ENCODE peak calls at places on chromosome 9, in four cellular contexts. P is HEK293T, C is GM12878, E is K562. J is an unnamed sample.

GRCh38 chr9:134570151-134570621 is 71.4 kb upstream of the COL5A1 start:
- DNase-seq in P (no peak), C (no peak), E (no peak), J (no peak)

GRCh38 chr9:128787583-128788156 is 617 bp downstream of the TBC1D13 start:
- DNase-seq in P (no peak), C (no peak), E (no peak), J (no peak)

GRCh38 chr9:101242651-101243050 is 142.2 kb downstream of the BAAT start:
- DNase-seq in P (no peak), C (no peak), E (no peak), J (no peak)

GRCh38 chr9:69380301-69380700 is 55.3 kb downstream of the ENTREP1 start:
- DNase-seq in P (no peak), C (no peak), E (no peak), J (no peak)

GRCh38 chr9:133990366-133991210 is 1.5 kb downstream of the VAV2 start:
- DNase-seq in P (peak; percentile 21), C (no peak), E (no peak), J (peak; percentile 93)

GRCh38 chr9:27204578-27204977 is 92.4 kb downstream of the EQTN start:
- DNase-seq in P (no peak), C (no peak), E (no peak), J (no peak)

GRCh38 chr9:14428781-14429230 is 114.9 kb upstream of the NFIB start:
- DNase-seq in P (peak; percentile 47), C (no peak), E (peak; percentile 59), J (peak; percentile 25)

GRCh38 chr9:125262217-125262991 is 778 bp downstream of the GAPVD1 start:
- DNase-seq in P (peak; percentile 38), C (no peak), E (no peak), J (peak; percentile 15)

GRCh38 chr9:120571443-120572257 is 8.3 kb downstream of the CDK5RAP2 start:
- DNase-seq in P (no peak), C (no peak), E (no peak), J (peak; percentile 99)

GRCh38 chr9:113659740-113660139 is 196.2 kb downstream of the RGS3 start:
- DNase-seq in P (no peak), C (no peak), E (no peak), J (no peak)

GRCh38 chr9:113661074-113661473 is 197.5 kb downstream of the RGS3 start:
- DNase-seq in P (no peak), C (no peak), E (no peak), J (no peak)

GRCh38 chr9:113665756-113666155 is 202.2 kb downstream of the RGS3 start:
- DNase-seq in P (no peak), C (no peak), E (no peak), J (no peak)

GRCh38 chr9:113668057-113668456 is 204.5 kb downstream of the RGS3 start:
- DNase-seq in P (no peak), C (no peak), E (no peak), J (no peak)

DNA sequence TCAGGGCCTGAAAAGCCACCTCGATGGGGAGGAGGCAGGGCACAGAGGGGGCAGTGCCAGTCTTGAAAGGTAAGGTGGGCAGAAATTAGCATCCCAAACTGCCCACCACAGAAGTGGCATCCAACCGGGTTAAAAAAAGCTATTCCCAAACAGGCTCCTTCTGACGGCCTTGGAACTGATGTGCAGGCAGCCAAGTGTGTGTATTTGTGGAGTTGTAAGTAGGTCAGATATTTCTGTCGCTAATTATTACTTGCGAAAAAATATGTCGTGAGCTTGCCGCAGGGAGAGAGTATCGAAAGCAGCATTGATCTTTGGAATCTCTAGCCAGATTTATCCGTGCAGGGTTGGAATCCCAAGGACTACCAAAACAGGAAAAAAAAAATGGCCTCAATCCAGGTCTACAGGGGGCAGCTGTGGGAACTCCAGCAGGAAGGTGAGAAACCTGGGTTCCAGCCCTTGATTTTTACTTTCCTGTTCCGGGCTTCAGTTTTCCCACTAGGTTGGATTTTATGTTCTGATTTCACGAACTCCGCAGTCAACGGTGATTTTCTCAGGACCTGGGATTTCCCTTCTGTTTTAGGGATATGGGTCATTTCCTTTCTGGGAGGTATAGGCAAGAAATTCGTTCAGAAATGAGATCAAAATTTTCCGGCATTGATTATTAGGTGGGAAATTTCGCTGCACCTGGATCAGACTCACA is 200.8 kb downstream of the RGS3 start:
- DNase-seq in P (no peak), C (no peak), E (no peak), J (no peak)
- TF ChIP-seq FOXK2 in P (no peak), C (no peak), E (no peak), J (no peak)

GRCh38 chr9:94900222-94901018 is 173.9 kb downstream of the AOPEP start:
- DNase-seq in P (no peak), C (no peak), E (no peak), J (no peak)
- TF ChIP-seq FOXK2 in P (no peak), C (no peak), E (no peak), J (no peak)

DNA sequence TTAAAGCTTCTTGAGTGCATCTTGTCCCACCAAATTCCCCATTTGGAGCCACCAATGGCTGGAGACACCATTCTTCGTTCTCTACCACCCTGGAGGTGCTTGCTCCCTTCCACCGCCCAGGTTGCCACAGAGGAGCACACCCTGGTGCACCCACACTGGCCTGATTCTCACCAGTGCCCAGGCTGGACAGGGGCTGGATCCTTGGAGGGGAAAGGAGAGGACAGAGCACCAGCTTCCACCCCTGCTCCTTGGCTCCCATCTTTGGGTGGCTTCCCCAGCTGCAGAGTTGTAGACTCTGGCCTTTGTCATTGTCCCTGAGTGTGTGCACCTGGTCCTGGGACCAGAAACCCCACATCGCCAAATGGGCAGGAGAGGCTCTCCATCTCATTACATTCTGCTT is 21.9 kb upstream of the CTSV start:
- DNase-seq in P (no peak), C (no peak), E (no peak), J (no peak)
- TF ChIP-seq FOXK2 in P (no peak), C (no peak), E (no peak), J (no peak)

GRCh38 chr9:130759738-130760137 is 66.2 kb downstream of the EXOSC2 start:
- DNase-seq in P (no peak), C (no peak), E (no peak), J (no peak)

GRCh38 chr9:130755377-130756007 is 61.9 kb downstream of the EXOSC2 start:
- DNase-seq in P (no peak), C (no peak), E (no peak), J (no peak)

GRCh38 chr9:130756037-130756436 is 62.5 kb downstream of the EXOSC2 start:
- DNase-seq in P (no peak), C (no peak), E (no peak), J (no peak)

GRCh38 chr9:130756460-130757152 is 63.0 kb downstream of the EXOSC2 start:
- DNase-seq in P (no peak), C (no peak), E (no peak), J (no peak)
- TF ChIP-seq FOXK2 in P (no peak), C (no peak), E (no peak), J (no peak)

GRCh38 chr9:137317021-137317978 is 15.2 kb upstream of the NRARP start:
- DNase-seq in P (no peak), C (no peak), E (no peak), J (no peak)

GRCh38 chr9:137316012-137316981 is 14.2 kb upstream of the NRARP start:
- DNase-seq in P (no peak), C (no peak), E (peak; percentile 95), J (no peak)

GRCh38 chr9:137313956-137314560 is 12.0 kb upstream of the NRARP start:
- DNase-seq in P (no peak), C (no peak), E (no peak), J (no peak)

GRCh38 chr9:137314561-137315560 is 12.8 kb upstream of the NRARP start:
- DNase-seq in P (no peak), C (no peak), E (no peak), J (no peak)

GRCh38 chr9:137315581-137316011 is 13.5 kb upstream of the NRARP start:
- DNase-seq in P (no peak), C (no peak), E (no peak), J (no peak)
- TF ChIP-seq FOXK2 in P (no peak), C (no peak), E (no peak), J (no peak)

GRCh38 chr9:110047955-110048472 is 159.9 kb downstream of the C9orf152 start:
- DNase-seq in P (peak; percentile 25), C (no peak), E (no peak), J (no peak)
- TF ChIP-seq FOXK2 in P (no peak), C (no peak), E (no peak), J (no peak)

J was measured in HepG2.